ENCODE peak calls at places on chromosomes 6 and 20, in six cellular contexts. E, M, N, W, L and J are unnamed samples.

GRCh38 chr6:111566873-111567517 is 38.7 kb downstream of the TRAF3IP2 start:
- DNase-seq in E (no peak), M (no peak), N (no peak), W (no peak), L (peak; percentile 91), J (peak; percentile 58)

GRCh38 chr6:134564705-134565104 is 246.8 kb upstream of the SGK1 start:
- DNase-seq in E (no peak), M (no peak), N (peak; percentile 6), W (no peak), L (no peak), J (no peak)

GRCh38 chr6:106192824-106193223 is 106.7 kb downstream of the PRDM1 start:
- DNase-seq in E (no peak), M (no peak), N (no peak), W (no peak), L (peak; percentile 14), J (no peak)

GRCh38 chr20:58233881-58234528 is 5.6 kb upstream of the ANKRD60 start:
- DNase-seq in E (peak; percentile 44), M (peak; percentile 77), N (peak; percentile 34), W (no peak), L (peak; percentile 41), J (peak; percentile 45)

GRCh38 chr6:158808918-158809678 is 10.1 kb downstream of the EZR start:
- DNase-seq in E (no peak), M (no peak), N (peak; percentile 78), W (peak; percentile 80), L (no peak), J (no peak)

GRCh38 chr6:113632220-113632864 is 224.8 kb upstream of the MARCKS start:
- DNase-seq in E (peak; percentile 41), M (no peak), N (peak; percentile 78), W (peak; percentile 91), L (peak; percentile 99), J (no peak)

GRCh38 chr6:144104898-144105487 is 9.6 kb upstream of the SF3B5 start:
- DNase-seq in E (peak; percentile 44), M (peak; percentile 67), N (peak; percentile 74), W (peak; percentile 53), L (peak; percentile 84), J (peak; percentile 82)

GRCh38 chr6:38192011-38192410 is 372.5 kb downstream of the ZFAND3 start:
- DNase-seq in E (no peak), M (no peak), N (no peak), W (no peak), L (no peak), J (no peak)

GRCh38 chr20:21714297-21715192 is 9.1 kb downstream of the PAX1 start:
- DNase-seq in E (no peak), M (no peak), N (no peak), W (no peak), L (no peak), J (no peak)

GRCh38 chr6:163716690-163717089 is 302.2 kb downstream of the QKI start:
- DNase-seq in E (no peak), M (no peak), N (no peak), W (no peak), L (no peak), J (peak; percentile 67)

GRCh38 chr6:135686784-135687301 is 164.7 kb upstream of the PDE7B start:
- DNase-seq in E (no peak), M (no peak), N (no peak), W (no peak), L (peak; percentile 69), J (peak; percentile 35)

GRCh38 chr20:22949710-22950109 is 85.4 kb upstream of the SSTR4 start:
- DNase-seq in E (no peak), M (no peak), N (no peak), W (no peak), L (peak; percentile 35), J (no peak)

GRCh38 chr20:50491926-50492634 is 18.1 kb upstream of the PTPN1 start:
- DNase-seq in E (no peak), M (no peak), N (no peak), W (no peak), L (no peak), J (no peak)

GRCh38 chr6:52579006-52579660 is 2.3 kb upstream of the TRAM2 start:
- DNase-seq in E (no peak), M (no peak), N (no peak), W (no peak), L (no peak), J (no peak)

GRCh38 chr6:104409913-104410312 is 449.8 kb downstream of the HACE1 start:
- DNase-seq in E (no peak), M (no peak), N (no peak), W (no peak), L (no peak), J (no peak)

GRCh38 chr6:148657053-148657452 is 89.8 kb upstream of the UST start:
- DNase-seq in E (no peak), M (no peak), N (no peak), W (no peak), L (no peak), J (peak; percentile 78)
- TF ChIP-seq MAX in E (no peak), M (no peak), N (no peak), W (no peak), L (no peak), J (no peak)

GRCh38 chr20:47970282-47970903 is 185.1 kb upstream of the SULF2 start:
- DNase-seq in E (no peak), M (no peak), N (peak; percentile 55), W (no peak), L (no peak), J (peak; percentile 92)

GRCh38 chr20:47972916-47973309 is 187.6 kb upstream of the SULF2 start:
- DNase-seq in E (no peak), M (no peak), N (no peak), W (no peak), L (no peak), J (no peak)

GRCh38 chr20:47971321-47971781 is 186.1 kb upstream of the SULF2 start:
- DNase-seq in E (no peak), M (no peak), N (no peak), W (no peak), L (no peak), J (no peak)

GRCh38 chr20:47974234-47974878 is 189.1 kb upstream of the SULF2 start:
- DNase-seq in E (no peak), M (no peak), N (no peak), W (no peak), L (no peak), J (no peak)

GRCh38 chr20:47973519-47974233 is 188.4 kb upstream of the SULF2 start:
- DNase-seq in E (no peak), M (no peak), N (peak; percentile 99), W (no peak), L (peak; percentile 50), J (peak; percentile 40)
- TF ChIP-seq MYC in E (no peak), M (no peak), N (peak; percentile 86), W (no peak), L (no peak), J (no peak)

GRCh38 chr6:138483911-138484731 is 15.2 kb downstream of the NHSL1 start:
- DNase-seq in E (no peak), M (no peak), N (no peak), W (no peak), L (no peak), J (no peak)

GRCh38 chr6:138487122-138487604 is 12.1 kb downstream of the NHSL1 start:
- DNase-seq in E (no peak), M (no peak), N (no peak), W (no peak), L (no peak), J (no peak)

GRCh38 chr6:138485586-138486248 is 13.6 kb downstream of the NHSL1 start:
- DNase-seq in E (no peak), M (no peak), N (no peak), W (no peak), L (peak; percentile 36), J (no peak)

GRCh38 chr6:138485005-138485545 is 14.2 kb downstream of the NHSL1 start:
- DNase-seq in E (no peak), M (no peak), N (no peak), W (no peak), L (no peak), J (no peak)

GRCh38 chr6:138486249-138487121 is 12.8 kb downstream of the NHSL1 start:
- DNase-seq in E (no peak), M (no peak), N (peak; percentile 34), W (no peak), L (no peak), J (no peak)
- TF ChIP-seq MAX in E (no peak), M (no peak), N (no peak), W (no peak), L (no peak), J (no peak)

GRCh38 chr6:10837009-10837691 is 1.2 kb downstream of the MAK start:
- DNase-seq in E (peak; percentile 43), M (peak; percentile 69), N (no peak), W (no peak), L (peak; percentile 51), J (peak; percentile 53)
- TF ChIP-seq MYC in E (no peak), M (no peak), N (no peak), W (no peak), L (no peak), J (no peak)

GRCh38 chr20:39092733-39093410 is 130.7 kb downstream of the DHX35 start:
- DNase-seq in E (no peak), M (no peak), N (no peak), W (no peak), L (no peak), J (no peak)
- TF ChIP-seq MAX in E (no peak), M (no peak), N (no peak), W (no peak), L (no peak), J (no peak)

DNA sequence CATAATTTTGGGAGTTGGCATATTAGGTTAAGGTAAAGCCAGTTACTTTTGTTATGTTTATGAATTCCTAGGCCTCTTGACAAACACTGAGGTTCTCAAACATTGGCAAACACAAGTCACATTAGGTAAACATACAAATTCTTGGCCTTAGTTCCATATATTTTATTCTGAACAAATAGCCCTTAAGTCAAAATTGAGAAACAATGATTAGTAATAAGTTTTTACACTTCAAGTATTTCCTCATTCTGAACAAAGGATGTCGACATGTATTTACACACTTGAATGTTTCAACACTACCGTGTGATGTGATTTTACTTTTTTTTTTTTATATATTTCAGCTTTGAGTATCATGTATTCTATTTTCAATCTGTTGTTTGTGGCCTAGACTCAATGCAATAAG is 3.8 kb upstream of the ECHDC1 start:
- DNase-seq in E (no peak), M (no peak), N (peak; percentile 30), W (no peak), L (no peak), J (peak; percentile 40)
- TF ChIP-seq MYC in E (no peak), M (no peak), N (no peak), W (no peak), L (no peak), J (no peak)